ENCODE peak calls at places on chromosomes 4 and X, in eight cellular contexts. X, R, N, W, E, C, V and I are unnamed samples.

GRCh38 chr4:121252224-121252806 is 88.2 kb upstream of the TNIP3 start:
- DNase-seq in X (peak; percentile 67), R (peak; percentile 80), N (no peak), W (peak; percentile 47), E (peak; percentile 20), C (no peak), V (peak; percentile 60), I (no peak)

GRCh38 chrX:16185725-16186136 is 18.4 kb downstream of the MAGEB17 start:
- DNase-seq in X (peak; percentile 4), R (peak; percentile 48), N (peak; percentile 44), W (peak; percentile 61), E (no peak), C (no peak), V (peak; percentile 67), I (peak; percentile 59)

GRCh38 chr4:16598241-16599224 is 299.9 kb downstream of the LDB2 start:
- DNase-seq in X (no peak), R (peak; percentile 50), N (no peak), W (peak; percentile 21), E (no peak), C (no peak), V (peak; percentile 56), I (no peak)

GRCh38 chr4:5758741-5759140 is 47.7 kb downstream of the EVC start:
- DNase-seq in X (peak; percentile 34), R (peak; percentile 83), N (peak; percentile 93), W (peak; percentile 98), E (no peak), C (peak; percentile 58), V (peak; percentile 97), I (peak; percentile 98)

GRCh38 chr4:38723726-38724506 is 58.9 kb downstream of the TLR10 start:
- DNase-seq in X (no peak), R (peak; percentile 59), N (no peak), W (no peak), E (no peak), C (no peak), V (no peak), I (no peak)

GRCh38 chr4:151946718-151947117 is 185.9 kb upstream of the GATB start:
- DNase-seq in X (no peak), R (no peak), N (no peak), W (no peak), E (no peak), C (no peak), V (no peak), I (no peak)

GRCh38 chr4:98557497-98557896 is 100.9 kb downstream of the TSPAN5 start:
- DNase-seq in X (no peak), R (peak; percentile 43), N (no peak), W (no peak), E (no peak), C (no peak), V (peak; percentile 82), I (no peak)

GRCh38 chr4:34469518-34469917 is 1774.8 kb downstream of the ARAP2 start:
- DNase-seq in X (no peak), R (no peak), N (no peak), W (no peak), E (no peak), C (no peak), V (no peak), I (no peak)

GRCh38 chr4:163191999-163192398 is 25.3 kb upstream of the NAF1 start:
- DNase-seq in X (no peak), R (peak; percentile 5), N (no peak), W (no peak), E (no peak), C (no peak), V (peak; percentile 4), I (no peak)

GRCh38 chr4:45172636-45173035 is 446.3 kb upstream of the GNPDA2 start:
- DNase-seq in X (no peak), R (no peak), N (no peak), W (no peak), E (no peak), C (no peak), V (no peak), I (no peak)

GRCh38 chr4:15295421-15296162 is 132.2 kb upstream of the C1QTNF7 start:
- DNase-seq in X (no peak), R (peak; percentile 4), N (no peak), W (no peak), E (no peak), C (no peak), V (no peak), I (no peak)

GRCh38 chr4:171846232-171846631 is 33.0 kb downstream of the GALNTL6 start:
- DNase-seq in X (peak; percentile 5), R (peak; percentile 35), N (peak; percentile 17), W (peak; percentile 17), E (no peak), C (no peak), V (peak; percentile 74), I (no peak)

GRCh38 chrX:111283446-111283845 is 13.2 kb upstream of the CAPN6 start:
- DNase-seq in X (no peak), R (no peak), N (no peak), W (no peak), E (no peak), C (no peak), V (no peak), I (no peak)

GRCh38 chr4:19386786-19387185 is 864.9 kb upstream of the SLIT2 start:
- DNase-seq in X (no peak), R (no peak), N (no peak), W (peak; percentile 77), E (no peak), C (no peak), V (no peak), I (no peak)

GRCh38 chrX:50470103-50471031 is at the start of gene DGKK:
- DNase-seq in X (no peak), R (no peak), N (no peak), W (no peak), E (no peak), C (no peak), V (no peak), I (no peak)

GRCh38 chrX:138925330-138925729 is 213.8 kb upstream of the FGF13 start:
- DNase-seq in X (no peak), R (peak; percentile 20), N (no peak), W (peak; percentile 7), E (no peak), C (no peak), V (no peak), I (peak; percentile 49)

GRCh38 chr4:186541801-186542200 is 13.6 kb downstream of the MTNR1A start:
- DNase-seq in X (no peak), R (no peak), N (no peak), W (no peak), E (no peak), C (no peak), V (no peak), I (no peak)